ENCODE peak calls at places on chromosomes 11 and 22, in seven cellular contexts. V is neural progenitor cell, L is AG09319, Q is HFF-Myc, G is astrocyte, Z is uterus, K is lung. W is an unnamed sample.

GRCh38 chr11:134958336-134958640 is 546.2 kb upstream of the B3GAT1 start:
- DNase-seq in V (no peak), L (no peak), Q (no peak), G (no peak), Z (no peak), K (no peak), W (no peak)

GRCh38 chr22:47295982-47296381 is 533.5 kb downstream of the TBC1D22A start:
- DNase-seq in V (no peak), L (no peak), Q (no peak), G (no peak), Z (no peak), K (no peak), W (no peak)

GRCh38 chr11:36469063-36469462 is 41.0 kb downstream of the TRAF6 start:
- DNase-seq in V (peak; percentile 55), L (no peak), Q (no peak), G (no peak), Z (no peak), K (no peak), W (peak; percentile 60)

GRCh38 chr11:45193695-45194094 is 47.3 kb downstream of the PRDM11 start:
- DNase-seq in V (no peak), L (no peak), Q (no peak), G (no peak), Z (no peak), K (no peak), W (no peak)

GRCh38 chr22:37201066-37201820 is 11.0 kb downstream of the SSTR3 start:
- DNase-seq in V (no peak), L (no peak), Q (no peak), G (no peak), Z (no peak), K (no peak), W (no peak)

GRCh38 chr11:10325398-10326079 is 20.7 kb downstream of the ADM start:
- DNase-seq in V (no peak), L (peak; percentile 92), Q (no peak), G (peak; percentile 91), Z (no peak), K (no peak), W (peak; percentile 89)

GRCh38 chr11:65928667-65929066 is 9.4 kb downstream of the DRAP1 start:
- DNase-seq in V (no peak), L (no peak), Q (no peak), G (no peak), Z (no peak), K (no peak), W (no peak)

GRCh38 chr22:43743131-43743530 is 69.0 kb downstream of the EFCAB6 start:
- DNase-seq in V (peak; percentile 66), L (no peak), Q (no peak), G (no peak), Z (no peak), K (no peak), W (no peak)

GRCh38 chr11:19345519-19345847 is 104.7 kb upstream of the E2F8 start:
- DNase-seq in V (peak; percentile 75), L (no peak), Q (no peak), G (no peak), Z (no peak), K (no peak), W (no peak)

GRCh38 chr22:37525073-37525745 is 6.0 kb upstream of the CARD10 start:
- DNase-seq in V (no peak), L (peak; percentile 43), Q (peak; percentile 47), G (peak; percentile 76), Z (no peak), K (no peak), W (peak; percentile 85)

GRCh38 chr11:34997872-34998548 is 81.6 kb downstream of the PDHX start:
- DNase-seq in V (no peak), L (no peak), Q (no peak), G (no peak), Z (no peak), K (no peak), W (no peak)

GRCh38 chr22:32661737-32662586 is 139.5 kb upstream of the TIMP3 start:
- DNase-seq in V (no peak), L (no peak), Q (peak; percentile 92), G (peak; percentile 75), Z (no peak), K (no peak), W (peak; percentile 53)

GRCh38 chr22:43401661-43402060 is 10.2 kb upstream of the MPPED1 start:
- DNase-seq in V (no peak), L (no peak), Q (no peak), G (no peak), Z (no peak), K (no peak), W (no peak)

GRCh38 chr11:118618115-118618990 is 10.9 kb downstream of the PHLDB1 start:
- DNase-seq in V (peak; percentile 14), L (no peak), Q (no peak), G (peak; percentile 87), Z (peak; percentile 70), K (no peak), W (peak; percentile 88)

GRCh38 chr11:84564180-84564866 is 1062.8 kb downstream of the DLG2 start:
- DNase-seq in V (peak; percentile 24), L (peak; percentile 4), Q (peak; percentile 4), G (peak; percentile 12), Z (peak; percentile 20), K (no peak), W (peak; percentile 62)

GRCh38 chr11:69691449-69691848 is 12.4 kb downstream of the FGF19 start:
- DNase-seq in V (no peak), L (peak; percentile 19), Q (no peak), G (no peak), Z (no peak), K (no peak), W (no peak)

GRCh38 chr11:72760543-72761400 is 8.6 kb upstream of the ARAP1 start:
- DNase-seq in V (no peak), L (no peak), Q (peak; percentile 39), G (peak; percentile 83), Z (no peak), K (no peak), W (peak; percentile 94)

GRCh38 chr11:116357769-116358544 is 414.8 kb downstream of the BUD13 start:
- DNase-seq in V (peak; percentile 93), L (no peak), Q (no peak), G (no peak), Z (no peak), K (no peak), W (no peak)
- TF ChIP-seq CTCF in V (peak; percentile 95), L (no peak), Q (peak; percentile 38), G (peak; percentile 25), Z (no peak), K (no peak), W (peak; percentile 26)

GRCh38 chr11:83092488-83093384 is 21.0 kb upstream of the RAB30 start:
- DNase-seq in V (no peak), L (no peak), Q (no peak), G (no peak), Z (no peak), K (no peak), W (no peak)

GRCh38 chr11:83087035-83087434 is 15.3 kb upstream of the RAB30 start:
- DNase-seq in V (no peak), L (no peak), Q (no peak), G (no peak), Z (no peak), K (no peak), W (no peak)

GRCh38 chr11:83093634-83094033 is 21.9 kb upstream of the RAB30 start:
- DNase-seq in V (no peak), L (no peak), Q (no peak), G (no peak), Z (no peak), K (no peak), W (no peak)

DNA sequence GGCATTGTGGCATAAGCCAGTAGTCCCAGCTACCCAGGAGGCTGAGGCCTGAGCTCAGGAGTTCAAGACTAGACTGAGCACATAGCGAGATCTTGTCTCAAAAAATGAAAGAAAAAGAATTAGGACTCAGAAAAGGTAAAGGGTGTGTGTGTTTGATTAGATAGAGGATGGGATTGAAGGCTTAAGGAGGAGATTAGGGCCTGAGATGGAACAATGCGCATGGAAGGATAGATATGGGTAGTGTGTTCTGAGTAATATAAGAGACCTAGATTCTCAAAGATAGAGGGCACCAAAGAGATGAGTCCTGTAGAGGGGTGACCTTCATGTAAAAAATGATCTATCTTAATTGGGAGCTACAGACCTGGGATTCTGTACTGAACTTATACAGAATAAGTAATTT is 17.3 kb upstream of the RAB30 start:
- DNase-seq in V (no peak), L (no peak), Q (no peak), G (no peak), Z (no peak), K (no peak), W (no peak)
- TF ChIP-seq CTCF in V (no peak), L (no peak), Q (no peak), G (no peak), Z (no peak), K (no peak), W (peak; percentile 13)

DNA sequence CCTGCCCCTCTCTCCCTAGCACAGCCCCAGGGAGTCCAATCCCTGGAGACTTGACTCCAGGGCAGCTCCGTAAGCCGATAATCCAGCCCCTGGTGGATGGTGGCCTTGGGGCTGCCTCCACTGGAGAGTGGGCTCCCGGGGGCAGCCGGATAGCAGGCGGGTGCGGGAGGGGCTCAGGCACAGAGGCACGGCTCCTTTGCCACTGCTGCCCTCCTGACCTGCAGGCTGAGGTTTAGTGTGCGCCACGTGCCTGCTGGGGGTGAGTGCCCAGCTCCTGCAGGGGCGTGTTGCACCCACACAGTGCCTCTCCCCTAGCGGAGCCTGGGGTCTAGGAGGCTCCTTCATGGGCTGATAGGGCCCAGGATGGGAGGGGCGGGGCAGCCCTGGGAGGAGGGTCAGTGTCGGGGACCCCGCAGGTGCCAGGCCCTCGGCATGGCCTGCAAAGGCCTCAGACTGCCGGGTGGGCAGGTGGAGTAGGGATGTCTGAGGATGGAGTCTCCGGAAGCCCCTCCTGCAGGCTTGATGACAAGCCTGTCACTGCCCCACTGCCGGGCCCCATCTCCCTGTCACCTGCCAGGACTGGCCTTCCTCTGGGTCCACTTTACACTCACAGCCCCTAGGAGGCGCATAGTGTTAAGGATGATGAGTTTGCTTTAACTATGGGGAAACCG is 5.6 kb downstream of the DUSP8 start:
- DNase-seq in V (no peak), L (no peak), Q (no peak), G (no peak), Z (no peak), K (no peak), W (no peak)
- TF ChIP-seq CTCF in V (peak; percentile 32), L (no peak), Q (no peak), G (no peak), Z (no peak), K (no peak), W (peak; percentile 35)

DNA sequence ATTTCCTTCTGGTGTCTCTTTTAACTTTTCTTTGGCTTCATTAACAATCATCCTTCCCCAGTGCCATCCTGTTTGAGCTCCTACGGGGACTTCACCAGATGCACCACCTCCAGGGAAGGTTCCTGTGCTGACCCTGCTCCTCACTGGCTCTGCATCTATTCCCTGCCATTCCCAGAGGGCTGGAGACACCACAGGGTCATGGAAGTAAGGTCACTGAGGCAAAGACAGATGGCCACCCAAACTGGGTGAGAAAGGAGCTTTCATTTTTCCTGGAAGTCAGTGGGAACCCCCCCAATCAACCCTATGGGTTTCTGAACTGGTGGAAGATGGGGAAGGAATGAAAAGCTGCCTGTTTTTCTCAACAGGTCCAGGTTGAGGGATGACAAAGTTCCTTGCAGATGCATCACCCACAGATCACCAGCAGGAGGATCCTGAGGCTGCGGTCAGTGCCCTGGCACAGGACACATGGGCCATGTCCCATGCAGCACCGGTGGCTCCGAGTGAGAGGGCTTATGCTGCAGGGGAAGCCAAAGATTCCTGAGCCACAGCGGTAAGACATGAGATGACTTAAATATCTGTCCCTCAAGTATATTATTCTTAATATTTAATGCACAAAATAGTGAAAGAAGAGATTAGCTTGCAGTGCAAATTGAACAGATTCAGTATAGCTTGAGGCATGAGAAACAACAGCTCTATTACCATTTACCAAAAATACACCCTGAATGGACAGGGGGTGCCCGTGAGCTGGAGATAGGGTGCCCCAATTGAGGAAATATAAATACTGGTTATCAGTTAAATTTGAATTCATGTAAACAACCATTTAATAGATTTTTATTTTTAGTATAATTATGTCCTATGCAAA is 73.0 kb upstream of the VPREB1 start:
- DNase-seq in V (peak; percentile 55), L (no peak), Q (no peak), G (no peak), Z (no peak), K (no peak), W (no peak)
- TF ChIP-seq CTCF in V (peak; percentile 50), L (peak; percentile 10), Q (peak; percentile 41), G (peak; percentile 31), Z (no peak), K (no peak), W (peak; percentile 61)

W was measured in brain microvascular endothelial cell.